ENCODE peak calls at places on chromosome 16, in four cellular contexts. G, B, N and Z are unnamed samples.

GRCh38 chr16:74603848-74604247 is 3.1 kb downstream of the GLG1 start:
- DNase-seq in G (no peak), B (no peak), N (no peak), Z (no peak)

GRCh38 chr16:11424118-11424460 is 78.8 kb downstream of the RMI2 start:
- DNase-seq in G (no peak), B (no peak), N (no peak), Z (no peak)

GRCh38 chr16:26598989-26599785 is 467.5 kb upstream of the C16orf82 start:
- DNase-seq in G (no peak), B (no peak), N (peak; percentile 45), Z (no peak)

GRCh38 chr16:20614201-20615141 is 38.3 kb upstream of the ACSM2B start:
- DNase-seq in G (no peak), B (no peak), N (no peak), Z (peak; percentile 73)

GRCh38 chr16:89193021-89193575 is 7.2 kb downstream of the SLC22A31 start:
- DNase-seq in G (peak; percentile 74), B (peak; percentile 63), N (no peak), Z (no peak)

GRCh38 chr16:15899538-15900100 is 11.2 kb upstream of the CEP20 start:
- DNase-seq in G (no peak), B (peak; percentile 60), N (no peak), Z (no peak)

GRCh38 chr16:67862623-67863583 is 9.9 kb upstream of the EDC4 start:
- DNase-seq in G (peak; percentile 68), B (peak; percentile 76), N (no peak), Z (no peak)

GRCh38 chr16:54050281-54051210 is 236.0 kb downstream of the IRX3 start:
- DNase-seq in G (no peak), B (no peak), N (no peak), Z (no peak)

GRCh38 chr16:87945351-87946042 is 5.7 kb upstream of the BANP start:
- DNase-seq in G (peak; percentile 42), B (peak; percentile 57), N (no peak), Z (no peak)

GRCh38 chr16:69775535-69775934 is 13.4 kb downstream of the WWP2 start:
- DNase-seq in G (no peak), B (no peak), N (no peak), Z (no peak)

GRCh38 chr16:77918792-77919707 is 103.3 kb upstream of the CLEC3A start:
- DNase-seq in G (peak; percentile 20), B (no peak), N (no peak), Z (no peak)

GRCh38 chr16:50251375-50252081 is 14.8 kb upstream of the ADCY7 start:
- DNase-seq in G (no peak), B (peak; percentile 92), N (no peak), Z (peak; percentile 80)

GRCh38 chr16:87765776-87766484 is at the start of gene KLHDC4:
- DNase-seq in G (peak; percentile 91), B (peak; percentile 78), N (peak; percentile 97), Z (peak; percentile 95)

GRCh38 chr16:64627288-64627687 is 494.6 kb downstream of the CDH11 start:
- DNase-seq in G (no peak), B (no peak), N (no peak), Z (no peak)

GRCh38 chr16:17829826-17830225 is 359.1 kb upstream of the XYLT1 start:
- DNase-seq in G (no peak), B (no peak), N (no peak), Z (no peak)

GRCh38 chr16:88941933-88942909 is 34.8 kb downstream of the CBFA2T3 start:
- DNase-seq in G (peak; percentile 75), B (no peak), N (no peak), Z (no peak)

GRCh38 chr16:72443809-72444208 is 271.9 kb upstream of the PMFBP1 start:
- DNase-seq in G (no peak), B (no peak), N (no peak), Z (no peak)

GRCh38 chr16:67150833-67151396 is at the start of gene B3GNT9:
- DNase-seq in G (peak; percentile 72), B (peak; percentile 43), N (no peak), Z (no peak)

GRCh38 chr16:88754912-88755744 is 29.9 kb downstream of the PIEZO1 start:
- DNase-seq in G (no peak), B (no peak), N (no peak), Z (no peak)

GRCh38 chr16:16143038-16143763 is 80.1 kb downstream of the ABCC6 start:
- DNase-seq in G (peak; percentile 11), B (peak; percentile 6), N (no peak), Z (no peak)

GRCh38 chr16:3983081-3983520 is 102.6 kb upstream of the CREBBP start:
- DNase-seq in G (peak; percentile 91), B (peak; percentile 34), N (no peak), Z (no peak)

GRCh38 chr16:70375636-70376611 is 29.2 kb downstream of the DDX19A start:
- DNase-seq in G (no peak), B (no peak), N (no peak), Z (no peak)

GRCh38 chr16:47477680-47478079 is 16.5 kb downstream of the PHKB start:
- DNase-seq in G (no peak), B (no peak), N (no peak), Z (no peak)

GRCh38 chr16:79848739-79849518 is 248.4 kb upstream of the MAF start:
- DNase-seq in G (no peak), B (no peak), N (no peak), Z (no peak)

GRCh38 chr16:69419956-69420355 is 4.5 kb upstream of the CYB5B start:
- DNase-seq in G (no peak), B (no peak), N (no peak), Z (no peak)

GRCh38 chr16:74999208-74999682 is 421 bp downstream of the ZNRF1 start:
- DNase-seq in G (no peak), B (no peak), N (peak; percentile 82), Z (no peak)

GRCh38 chr16:726438-727290 is at the start of the genes CCDC78 and HAGHL:
- DNase-seq in G (peak; percentile 71), B (no peak), N (no peak), Z (no peak)

GRCh38 chr16:79547085-79547484 is 53.5 kb downstream of the MAF start:
- DNase-seq in G (no peak), B (no peak), N (no peak), Z (no peak)

GRCh38 chr16:8893976-8894690 is 12.0 kb downstream of the LITAFD start:
- DNase-seq in G (no peak), B (no peak), N (no peak), Z (no peak)

GRCh38 chr16:70805787-70806186 is 4.8 kb upstream of the VAC14 start:
- DNase-seq in G (no peak), B (peak; percentile 92), N (no peak), Z (no peak)

GRCh38 chr16:4034963-4035362 is 81.3 kb downstream of the ADCY9 start:
- DNase-seq in G (no peak), B (no peak), N (no peak), Z (no peak)

DNA sequence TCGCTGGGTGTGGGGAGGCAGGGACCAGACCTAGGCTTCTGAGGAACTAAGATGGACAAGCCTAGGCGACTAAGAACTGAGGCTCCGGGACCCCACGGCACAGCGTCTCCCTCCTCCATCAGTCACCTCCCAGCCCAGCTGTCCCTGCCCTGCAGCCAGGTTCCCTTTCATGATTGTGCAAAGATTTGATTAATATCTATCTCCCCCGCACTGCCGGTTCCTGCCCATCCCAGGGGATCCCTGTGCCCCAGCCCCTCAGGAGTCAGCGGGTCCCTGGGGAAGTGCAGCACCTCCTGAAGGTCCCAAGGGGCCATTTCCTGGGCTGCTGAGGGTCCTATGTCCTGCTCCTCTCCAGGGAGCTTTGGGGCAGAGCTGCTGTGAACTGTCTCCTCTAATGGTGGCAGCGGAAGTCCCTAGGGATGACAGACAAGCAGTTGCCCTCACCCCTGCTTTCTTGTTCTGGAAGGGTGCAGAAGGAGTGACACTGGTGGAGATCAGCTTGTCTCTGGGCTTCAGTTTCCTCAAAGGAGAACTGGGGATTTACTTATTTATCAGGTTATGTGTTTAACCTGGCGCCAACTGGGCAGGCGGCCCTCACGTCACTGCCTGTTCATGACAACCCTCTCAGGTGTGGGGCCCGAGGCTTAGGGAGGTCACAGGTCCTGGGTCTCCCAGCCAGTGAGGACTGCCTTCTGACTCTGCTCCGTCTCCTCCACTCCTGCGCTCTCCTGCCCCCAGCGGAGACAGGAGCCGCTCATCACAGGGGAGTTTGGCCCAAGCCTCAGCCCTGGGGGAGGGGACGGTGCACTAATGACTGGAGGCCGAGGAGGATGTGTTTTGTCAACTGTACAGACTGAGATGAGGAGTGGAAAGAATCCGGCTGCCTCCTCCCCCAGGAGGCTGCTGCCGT is 1.9 kb upstream of the C16orf74 start:
- DNase-seq in G (peak; percentile 62), B (peak; percentile 43), N (no peak), Z (no peak)
- TF ChIP-seq CTCF in G (peak; percentile 52), B (peak; percentile 67), N (peak; percentile 14), Z (peak; percentile 23)

DNA sequence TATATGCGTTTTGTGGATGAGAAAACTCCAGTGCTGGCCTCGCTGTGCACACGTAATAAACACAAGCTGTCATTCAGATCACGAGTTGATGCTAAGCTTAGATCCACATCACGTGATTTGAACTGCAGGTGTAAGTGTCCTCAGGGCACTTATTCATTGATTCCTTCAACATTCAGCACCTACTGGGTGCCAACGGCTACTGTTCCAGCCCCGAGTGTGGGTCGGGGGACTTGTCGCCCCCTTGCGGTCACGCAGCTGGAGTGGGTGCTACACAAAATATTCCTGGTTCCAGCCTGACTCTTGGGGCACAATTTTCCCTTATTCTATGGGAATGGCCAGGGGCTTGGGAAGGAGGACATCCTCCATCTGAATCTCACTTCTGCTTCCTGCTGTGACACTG is 29.9 kb upstream of the GINS2 start:
- DNase-seq in G (peak; percentile 41), B (no peak), N (no peak), Z (no peak)
- TF ChIP-seq CTCF in G (peak; percentile 58), B (peak; percentile 76), N (peak; percentile 49), Z (peak; percentile 64)

GRCh38 chr16:85396879-85397871 is 215.9 kb upstream of the GSE1 start:
- DNase-seq in G (no peak), B (no peak), N (no peak), Z (no peak)
- TF ChIP-seq CTCF in G (no peak), B (peak; percentile 5), N (no peak), Z (no peak)

GRCh38 chr16:57773019-57773418 is 29.3 kb downstream of the KIFC3 start:
- DNase-seq in G (no peak), B (no peak), N (no peak), Z (no peak)

GRCh38 chr16:57778658-57779057 is 23.6 kb downstream of the KIFC3 start:
- DNase-seq in G (no peak), B (no peak), N (no peak), Z (no peak)

GRCh38 chr16:57773680-57774295 is 28.5 kb downstream of the KIFC3 start:
- DNase-seq in G (no peak), B (peak; percentile 23), N (no peak), Z (no peak)

GRCh38 chr16:57774886-57775285 is 27.4 kb downstream of the KIFC3 start:
- DNase-seq in G (no peak), B (no peak), N (no peak), Z (no peak)

DNA sequence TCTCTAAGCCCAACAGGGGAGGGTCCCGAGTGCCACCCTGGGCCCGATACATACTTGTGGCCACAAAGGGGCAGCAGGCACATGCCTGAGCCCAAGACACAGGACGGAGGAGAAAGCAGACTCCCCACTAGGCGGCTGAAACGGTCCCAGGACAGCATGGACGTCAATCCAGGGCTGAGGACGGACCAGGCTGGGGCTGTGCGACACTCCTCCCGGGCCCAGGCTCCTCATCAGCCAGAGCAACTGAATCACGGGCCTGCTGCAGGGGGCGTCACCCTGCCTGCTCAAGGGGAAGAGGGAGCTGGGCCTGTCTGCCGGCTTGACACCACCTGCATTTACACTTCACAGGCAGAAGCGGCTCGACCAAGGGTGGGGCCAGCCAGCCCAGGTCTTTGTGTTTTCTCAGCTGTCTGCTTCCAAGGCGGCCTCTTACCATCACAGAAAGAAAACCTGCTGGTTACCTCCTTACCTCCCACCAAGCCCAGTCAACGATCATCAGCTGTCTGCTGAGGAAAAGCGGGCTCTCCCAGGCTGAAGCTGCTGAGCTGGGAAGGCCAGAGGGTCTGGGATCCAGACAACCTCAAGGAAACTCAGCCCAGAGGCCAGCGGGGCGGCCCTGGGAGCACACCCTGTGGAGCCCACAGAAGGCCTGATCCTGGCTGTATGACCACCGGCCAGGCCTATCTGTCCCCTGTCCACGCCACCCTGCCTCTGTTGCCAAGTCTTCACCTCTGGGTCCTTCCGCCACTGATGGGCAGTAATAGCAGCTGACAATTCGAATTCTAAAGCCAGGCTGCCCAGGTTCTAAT is 26.4 kb downstream of the KIFC3 start:
- DNase-seq in G (peak; percentile 88), B (peak; percentile 34), N (no peak), Z (no peak)
- TF ChIP-seq CTCF in G (peak; percentile 27), B (peak; percentile 55), N (peak; percentile 4), Z (peak; percentile 42)